ENCODE peak calls at places on chromosome 14, in nine cellular contexts. P is SK-N-SH, F is suprapubic skin, J is transverse colon, U is stomach, M is HepG2, D is GM12878, H is esophagus muscularis mucosa, L is K562. I is an unnamed sample.
A peak's percentile ranks its signal among the peaks of the same experiment; 100 is the strongest.

GRCh38 chr14:106318700-106319099 is 792.3 kb downstream of the TMEM121 start:
- DNase-seq in P (peak; percentile 57), F (no peak), J (no peak), U (no peak), M (no peak), D (no peak), H (no peak), L (peak; percentile 38), I (no peak)

GRCh38 chr14:35333347-35333730 is 41.2 kb downstream of the PSMA6 start:
- DNase-seq in P (peak; percentile 18), F (no peak), J (no peak), U (no peak), M (no peak), D (no peak), H (no peak), L (no peak), I (no peak)

GRCh38 chr14:104650057-104650980 is 39.1 kb upstream of the INF2 start:
- DNase-seq in P (peak; percentile 98), F (no peak), J (peak; percentile 71), U (peak; percentile 69), M (peak; percentile 37), D (no peak), H (no peak), L (peak; percentile 80), I (peak; percentile 81)

GRCh38 chr14:52081964-52082363 is 13.1 kb upstream of the NID2 start:
- DNase-seq in P (no peak), F (no peak), J (no peak), U (no peak), M (no peak), D (no peak), H (no peak), L (no peak), I (no peak)

GRCh38 chr14:92121207-92121669 is 268 bp downstream of the NDUFB1 start:
- DNase-seq in P (no peak), F (peak; percentile 84), J (peak; percentile 39), U (peak; percentile 39), M (peak; percentile 4), D (no peak), H (peak; percentile 96), L (no peak), I (peak; percentile 73)

GRCh38 chr14:92325835-92326234 is 2.9 kb downstream of the SLC24A4 start:
- DNase-seq in P (no peak), F (no peak), J (no peak), U (no peak), M (no peak), D (no peak), H (no peak), L (no peak), I (no peak)

GRCh38 chr14:40870252-40870651 is 736.4 kb upstream of the LRFN5 start:
- DNase-seq in P (no peak), F (no peak), J (no peak), U (no peak), M (no peak), D (no peak), H (no peak), L (no peak), I (no peak)

GRCh38 chr14:29805415-29806123 is 122.1 kb downstream of the PRKD1 start:
- DNase-seq in P (no peak), F (no peak), J (peak; percentile 13), U (peak; percentile 73), M (no peak), D (no peak), H (no peak), L (peak; percentile 7), I (peak; percentile 75)

GRCh38 chr14:52835122-52835903 is 43.9 kb upstream of the GNPNAT1 start:
- DNase-seq in P (peak; percentile 63), F (no peak), J (no peak), U (no peak), M (no peak), D (no peak), H (no peak), L (peak; percentile 12), I (no peak)

GRCh38 chr14:79011091-79011919 is 841.1 kb downstream of the NRXN3 start:
- DNase-seq in P (peak; percentile 37), F (no peak), J (no peak), U (no peak), M (peak; percentile 8), D (no peak), H (no peak), L (peak; percentile 20), I (no peak)

GRCh38 chr14:68733086-68733621 is 59.7 kb downstream of the ZFP36L1 start:
- DNase-seq in P (no peak), F (no peak), J (no peak), U (no peak), M (no peak), D (peak; percentile 55), H (no peak), L (no peak), I (no peak)

GRCh38 chr14:69716483-69717187 is 50.3 kb upstream of the SRSF5 start:
- DNase-seq in P (no peak), F (no peak), J (peak; percentile 28), U (no peak), M (no peak), D (no peak), H (no peak), L (no peak), I (no peak)

GRCh38 chr14:26917086-26917485 is 319.3 kb upstream of the NOVA1 start:
- DNase-seq in P (peak; percentile 1), F (no peak), J (no peak), U (no peak), M (peak; percentile 28), D (no peak), H (no peak), L (peak; percentile 6), I (no peak)

GRCh38 chr14:74941676-74942097 is 13.7 kb downstream of the PGF start:
- DNase-seq in P (no peak), F (no peak), J (peak; percentile 52), U (no peak), M (no peak), D (no peak), H (no peak), L (peak; percentile 41), I (peak; percentile 84)

GRCh38 chr14:24612186-24612585 is 2.7 kb upstream of the GZMH start:
- DNase-seq in P (no peak), F (no peak), J (no peak), U (no peak), M (peak; percentile 58), D (no peak), H (no peak), L (no peak), I (no peak)

GRCh38 chr14:58301416-58301815 is 3.1 kb downstream of the ARID4A start:
- DNase-seq in P (no peak), F (no peak), J (no peak), U (no peak), M (no peak), D (no peak), H (no peak), L (no peak), I (no peak)

GRCh38 chr14:85566603-85567002 is 36.7 kb downstream of the FLRT2 start:
- DNase-seq in P (no peak), F (no peak), J (no peak), U (no peak), M (no peak), D (no peak), H (no peak), L (no peak), I (no peak)

GRCh38 chr14:80300351-80300750 is 89.0 kb upstream of the DIO2 start:
- DNase-seq in P (no peak), F (no peak), J (no peak), U (no peak), M (no peak), D (no peak), H (no peak), L (no peak), I (no peak)

GRCh38 chr14:104717137-104717536 is 6.9 kb upstream of the ADSS1 start:
- DNase-seq in P (no peak), F (no peak), J (no peak), U (no peak), M (no peak), D (no peak), H (no peak), L (no peak), I (no peak)

GRCh38 chr14:73264896-73265720 is 27.8 kb downstream of the PAPLN start:
- DNase-seq in P (peak; percentile 36), F (peak; percentile 74), J (no peak), U (no peak), M (no peak), D (no peak), H (no peak), L (no peak), I (no peak)

GRCh38 chr14:88270781-88271180 is 52.3 kb downstream of the KCNK10 start:
- DNase-seq in P (no peak), F (no peak), J (peak; percentile 92), U (peak; percentile 78), M (peak; percentile 9), D (no peak), H (no peak), L (no peak), I (no peak)

DNA sequence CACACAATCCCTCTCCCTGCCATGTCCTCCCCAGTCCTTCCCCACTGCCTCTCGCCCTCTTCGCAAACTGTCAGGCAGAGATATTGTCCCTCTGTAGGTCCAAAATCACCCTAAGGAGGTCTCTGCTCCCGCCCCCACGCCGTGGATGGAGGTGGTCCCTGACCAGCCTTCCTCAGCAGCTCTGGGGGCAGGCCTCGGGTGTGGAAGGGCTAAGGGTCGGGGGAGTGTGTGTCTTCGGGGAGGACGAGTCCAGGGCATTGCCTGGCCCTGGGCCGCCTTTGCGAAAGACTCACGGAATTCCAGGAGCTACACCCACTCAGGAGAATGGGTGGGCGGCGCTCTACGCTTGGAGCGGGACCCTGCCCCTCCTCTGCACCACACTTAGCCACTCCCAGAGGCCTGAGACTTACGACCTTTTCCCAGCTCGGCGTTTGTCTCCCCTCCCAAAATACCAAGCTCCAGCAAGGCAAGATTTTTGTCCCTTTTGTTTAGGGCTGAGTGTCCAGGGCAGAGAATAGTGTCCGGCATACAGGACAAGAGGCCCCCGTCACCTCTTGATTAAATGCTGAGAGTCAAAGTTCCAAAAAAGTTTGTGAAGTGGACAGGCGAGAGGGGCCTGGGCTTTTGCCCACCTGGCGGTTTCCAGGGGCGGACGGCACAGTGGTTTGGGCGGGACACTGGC is 881 bp downstream of the PYGL start:
- DNase-seq in P (no peak), F (peak; percentile 81), J (peak; percentile 58), U (peak; percentile 32), M (peak; percentile 55), D (no peak), H (no peak), L (peak; percentile 21), I (peak; percentile 90)
- TF ChIP-seq EP300 in P (no peak), F (no peak), J (no peak), U (no peak), M (no peak), D (no peak), H (no peak), L (no peak), I (no peak)

GRCh38 chr14:50762931-50763300 is 68.0 kb downstream of the NIN start:
- DNase-seq in P (no peak), F (no peak), J (no peak), U (no peak), M (no peak), D (no peak), H (no peak), L (no peak), I (no peak)
- H3K36me3 ChIP-seq in P (peaks cover 72% of the 10 kb centered on the region), F (peaks cover 66% of the 10 kb centered on the region), J (no peaks in the 10 kb centered on the region), U (peaks cover 30% of the 10 kb centered on the region), M (peaks cover 29% of the 10 kb centered on the region), D (peaks cover 19% of the 10 kb centered on the region), H (peaks cover 85% of the 10 kb centered on the region), L (no peaks in the 10 kb centered on the region), I (peaks cover 25% of the 10 kb centered on the region)

GRCh38 chr14:95185452-95186392 is 28.4 kb upstream of the DICER1 start:
- DNase-seq in P (no peak), F (no peak), J (peak; percentile 53), U (peak; percentile 44), M (no peak), D (no peak), H (peak; percentile 93), L (peak; percentile 63), I (peak; percentile 84)
- TF ChIP-seq POLR2AphosphoS5 in P (no peak), F (no peak), J (peak; percentile 76), U (peak; percentile 30), M (no peak), D (no peak), H (peak; percentile 74), L (peak; percentile 35), I (peak; percentile 80)

GRCh38 chr14:100800041-100800440 is 25.9 kb upstream of the MEG3 start:
- DNase-seq in P (no peak), F (no peak), J (no peak), U (no peak), M (no peak), D (no peak), H (no peak), L (no peak), I (no peak)
- TF ChIP-seq EP300 in P (no peak), F (no peak), J (no peak), U (no peak), M (no peak), D (no peak), H (no peak), L (no peak), I (no peak)